ENCODE peak calls at places on chromosomes 11 and 22, in five cellular contexts. One of them, this sample, is unnamed.

GRCh38 chr11:118129475-118130196 is 23.0 kb downstream of the SCN4B start:
- DNase-seq in GM12878: no peak
- DNase-seq in K562: no peak
- DNase-seq in WTC11: no peak
- DNase-seq in HepG2: no peak
- DNase-seq in this sample: no peak

GRCh38 chr22:39661842-39662676 is 91.5 kb downstream of the CACNA1I start:
- DNase-seq in WTC11: peak
- DNase-seq in K562: peak
- DNase-seq in HepG2: no peak
- DNase-seq in GM12878: no peak
- DNase-seq in this sample: peak

GRCh38 chr11:33005175-33005574 is 10.5 kb upstream of the DEPDC7 start:
- DNase-seq in HepG2: no peak
- DNase-seq in K562: no peak
- DNase-seq in WTC11: no peak
- DNase-seq in GM12878: no peak
- DNase-seq in this sample: no peak

GRCh38 chr11:134034496-134035381 is 34.1 kb upstream of the JAM3 start:
- DNase-seq in K562: no peak
- DNase-seq in WTC11: no peak
- DNase-seq in HepG2: no peak
- DNase-seq in GM12878: no peak
- DNase-seq in this sample: no peak

GRCh38 chr11:91717169-91717568 is 507.4 kb upstream of the FAT3 start:
- DNase-seq in K562: no peak
- DNase-seq in WTC11: no peak
- DNase-seq in HepG2: no peak
- DNase-seq in GM12878: no peak
- DNase-seq in this sample: no peak

GRCh38 chr11:83921447-83922192 is 635.5 kb upstream of the CCDC90B start:
- DNase-seq in GM12878: no peak
- DNase-seq in WTC11: no peak
- DNase-seq in HepG2: no peak
- DNase-seq in K562: no peak
- DNase-seq in this sample: no peak

GRCh38 chr11:19595840-19596751 is 116.5 kb upstream of the NAV2 start:
- DNase-seq in GM12878: no peak
- DNase-seq in WTC11: no peak
- DNase-seq in K562: no peak
- DNase-seq in HepG2: no peak
- DNase-seq in this sample: no peak

GRCh38 chr11:67293090-67293489 is 4.0 kb downstream of the ANKRD13D start:
- DNase-seq in K562: no peak
- DNase-seq in GM12878: no peak
- DNase-seq in WTC11: no peak
- DNase-seq in HepG2: no peak
- DNase-seq in this sample: no peak

GRCh38 chr11:76830639-76831312 is 29.9 kb upstream of the ACER3 start:
- DNase-seq in HepG2: no peak
- DNase-seq in K562: no peak
- DNase-seq in GM12878: no peak
- DNase-seq in WTC11: no peak
- DNase-seq in this sample: no peak

GRCh38 chr22:19648419-19648929 is 65.8 kb upstream of the SEPTIN5 start:
- DNase-seq in GM12878: no peak
- DNase-seq in WTC11: no peak
- DNase-seq in K562: no peak
- DNase-seq in HepG2: no peak
- DNase-seq in this sample: no peak

GRCh38 chr11:19552684-19553083 is 160.0 kb upstream of the NAV2 start:
- DNase-seq in K562: no peak
- DNase-seq in GM12878: no peak
- DNase-seq in WTC11: no peak
- DNase-seq in HepG2: no peak
- DNase-seq in this sample: no peak

GRCh38 chr11:115317428-115318185 is 186.6 kb downstream of the CADM1 start:
- DNase-seq in GM12878: no peak
- DNase-seq in WTC11: no peak
- DNase-seq in K562: no peak
- DNase-seq in HepG2: no peak
- DNase-seq in this sample: no peak

GRCh38 chr22:23514317-23515038 is 65.6 kb downstream of the IGLL1 start:
- DNase-seq in K562: peak
- DNase-seq in GM12878: no peak
- DNase-seq in HepG2: no peak
- DNase-seq in WTC11: peak
- DNase-seq in this sample: no peak

DNA sequence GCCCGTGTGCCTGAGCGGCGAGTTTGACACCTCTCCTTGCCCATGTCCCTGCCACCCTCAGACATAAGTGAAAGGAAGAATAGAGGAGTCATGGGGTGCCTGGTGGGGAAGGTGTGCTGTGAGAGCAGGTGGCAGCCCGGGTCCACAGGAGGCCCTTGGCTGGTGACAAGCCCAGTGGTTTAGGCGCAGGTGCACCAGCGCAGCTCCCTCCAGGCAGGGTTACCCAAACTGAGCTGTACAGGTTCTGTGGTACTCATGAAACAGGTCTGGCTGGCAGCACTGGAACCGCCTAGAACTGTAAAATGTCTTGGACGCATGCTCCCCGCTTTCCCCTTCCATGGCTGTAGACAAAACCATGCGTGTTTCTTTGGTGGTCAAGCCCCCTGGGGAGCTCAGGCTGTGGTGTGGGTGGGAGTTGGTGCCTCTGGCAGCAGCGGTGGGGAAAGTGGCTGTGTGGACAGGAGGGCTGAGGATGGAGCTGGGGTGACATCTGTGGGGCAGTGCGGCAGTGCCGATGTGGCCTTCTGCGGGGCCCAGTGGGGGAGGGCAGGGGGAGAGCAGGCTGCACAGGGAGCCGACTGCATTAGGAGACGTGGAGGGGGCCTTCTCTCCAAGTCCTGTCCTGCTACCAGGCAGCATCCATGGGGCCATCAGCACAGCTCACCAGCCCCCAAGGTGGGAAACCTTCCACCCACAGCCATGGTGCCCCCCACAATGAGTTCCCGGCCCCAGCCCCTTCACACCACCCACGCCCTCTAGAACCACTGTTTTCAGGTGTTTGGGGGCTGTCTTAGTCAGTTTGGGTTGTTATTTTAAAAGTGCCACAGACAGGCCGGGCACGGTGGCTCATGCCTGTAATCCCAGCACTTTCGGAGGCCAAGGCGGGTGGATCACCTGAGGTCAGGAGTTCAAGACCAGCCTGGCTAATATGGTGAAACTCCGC is 5.6 kb upstream of the GTSE1 start:
- DNase-seq in GM12878: no peak
- DNase-seq in K562: no peak
- DNase-seq in HepG2: no peak
- DNase-seq in WTC11: no peak
- DNase-seq in this sample: no peak
- TF ChIP-seq ATF2 in GM12878: no peak
- TF ChIP-seq ATF2 in K562: no peak
- TF ChIP-seq ATF2 in HepG2: no peak
- TF ChIP-seq ATF2 in WTC11: no peak
- TF ChIP-seq ATF2 in this sample: no peak

GRCh38 chr11:73233211-73233610 is 15.1 kb downstream of the P2RY2 start:
- DNase-seq in HepG2: no peak
- DNase-seq in K562: no peak
- DNase-seq in WTC11: no peak
- DNase-seq in GM12878: no peak
- DNase-seq in this sample: no peak
- TF ChIP-seq ATF2 in HepG2: no peak
- TF ChIP-seq ATF2 in K562: no peak
- TF ChIP-seq ATF2 in WTC11: no peak
- TF ChIP-seq ATF2 in GM12878: no peak
- TF ChIP-seq ATF2 in this sample: no peak

GRCh38 chr22:46815896-46816721 is 53.7 kb downstream of the TBC1D22A start:
- DNase-seq in HepG2: peak
- DNase-seq in GM12878: no peak
- DNase-seq in WTC11: no peak
- DNase-seq in K562: peak
- DNase-seq in this sample: no peak
- TF ChIP-seq ATF2 in HepG2: no peak
- TF ChIP-seq ATF2 in GM12878: no peak
- TF ChIP-seq ATF2 in WTC11: no peak
- TF ChIP-seq ATF2 in K562: no peak
- TF ChIP-seq ATF2 in this sample: no peak

GRCh38 chr11:11973361-11973800 is 35.0 kb downstream of the DKK3 start:
- DNase-seq in WTC11: no peak
- DNase-seq in HepG2: no peak
- DNase-seq in K562: no peak
- DNase-seq in GM12878: no peak
- DNase-seq in this sample: peak
- TF ChIP-seq ATF2 in WTC11: no peak
- TF ChIP-seq ATF2 in HepG2: no peak
- TF ChIP-seq ATF2 in K562: no peak
- TF ChIP-seq ATF2 in GM12878: no peak
- TF ChIP-seq ATF2 in this sample: no peak

DNA sequence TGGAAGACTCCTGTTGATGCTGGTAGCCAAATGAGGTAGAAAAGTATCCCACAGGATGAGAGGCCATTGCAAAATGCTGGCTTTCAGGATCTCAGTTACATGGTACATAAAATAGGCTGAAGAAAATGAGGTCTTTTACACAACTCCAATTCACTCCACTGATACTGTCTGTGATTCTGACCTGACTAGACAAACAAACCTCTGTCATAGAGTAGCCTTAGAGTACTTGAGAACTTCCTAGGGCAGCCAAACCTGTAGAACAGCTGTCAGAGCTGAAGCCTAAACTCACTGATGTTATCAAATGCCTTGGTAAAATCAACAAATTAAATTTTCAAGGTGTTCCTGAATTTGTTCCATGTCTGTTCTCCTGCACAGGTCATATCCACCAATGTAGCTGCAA is 26.2 kb upstream of the POGLUT3 start:
- DNase-seq in K562: no peak
- DNase-seq in GM12878: no peak
- DNase-seq in WTC11: no peak
- DNase-seq in HepG2: no peak
- DNase-seq in this sample: no peak
- TF ChIP-seq ATF2 in K562: no peak
- TF ChIP-seq ATF2 in GM12878: no peak
- TF ChIP-seq ATF2 in WTC11: no peak
- TF ChIP-seq ATF2 in HepG2: no peak
- TF ChIP-seq ATF2 in this sample: no peak

DNA sequence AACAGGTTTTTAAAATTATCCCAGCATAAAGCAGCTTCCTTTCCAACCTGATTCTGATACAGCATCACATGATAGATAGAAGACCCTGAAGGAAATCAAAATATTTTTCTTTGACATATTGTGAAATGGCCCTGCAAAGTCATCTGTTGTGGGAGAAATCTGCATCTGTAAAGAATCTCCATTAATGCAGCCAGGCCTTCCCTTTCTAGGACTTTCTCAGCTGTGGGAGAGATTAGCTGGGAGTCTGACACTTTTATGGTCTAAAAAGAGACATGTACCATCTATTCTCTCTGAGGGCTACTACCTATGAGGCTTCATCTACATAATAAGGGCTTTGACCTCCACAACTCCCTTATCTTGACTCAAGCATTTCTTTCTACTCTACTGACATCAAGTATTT is 238.1 kb downstream of the SWAP70 start:
- DNase-seq in HepG2: no peak
- DNase-seq in K562: no peak
- DNase-seq in WTC11: no peak
- DNase-seq in GM12878: no peak
- DNase-seq in this sample: no peak
- TF ChIP-seq ATF2 in HepG2: no peak
- TF ChIP-seq ATF2 in K562: no peak
- TF ChIP-seq ATF2 in WTC11: no peak
- TF ChIP-seq ATF2 in GM12878: no peak
- TF ChIP-seq ATF2 in this sample: no peak

DNA sequence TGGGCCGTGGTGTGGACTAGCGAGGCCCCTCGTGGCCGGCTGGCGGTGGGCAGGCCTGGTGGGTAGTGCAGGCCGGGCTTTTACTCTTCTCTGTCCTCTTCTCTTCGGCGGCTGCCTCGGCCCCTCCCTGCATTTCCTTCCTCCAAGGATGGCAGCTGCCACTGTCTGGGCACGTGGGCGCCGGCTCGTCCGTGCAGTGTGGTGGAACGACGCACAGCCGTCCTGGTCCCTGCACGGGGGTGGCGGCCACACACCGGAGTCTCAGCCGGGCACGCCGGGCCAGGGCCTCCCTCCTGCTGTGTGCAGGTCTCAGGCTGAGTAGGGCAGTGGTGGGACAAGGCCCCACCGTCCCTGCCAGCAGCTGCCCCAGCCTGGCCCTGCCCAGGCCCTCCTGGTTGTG is 37.7 kb downstream of the MOB2 start:
- DNase-seq in K562: no peak
- DNase-seq in HepG2: no peak
- DNase-seq in GM12878: no peak
- DNase-seq in WTC11: no peak
- DNase-seq in this sample: no peak
- TF ChIP-seq ATF2 in K562: no peak
- TF ChIP-seq ATF2 in HepG2: no peak
- TF ChIP-seq ATF2 in GM12878: no peak
- TF ChIP-seq ATF2 in WTC11: no peak
- TF ChIP-seq ATF2 in this sample: no peak

DNA sequence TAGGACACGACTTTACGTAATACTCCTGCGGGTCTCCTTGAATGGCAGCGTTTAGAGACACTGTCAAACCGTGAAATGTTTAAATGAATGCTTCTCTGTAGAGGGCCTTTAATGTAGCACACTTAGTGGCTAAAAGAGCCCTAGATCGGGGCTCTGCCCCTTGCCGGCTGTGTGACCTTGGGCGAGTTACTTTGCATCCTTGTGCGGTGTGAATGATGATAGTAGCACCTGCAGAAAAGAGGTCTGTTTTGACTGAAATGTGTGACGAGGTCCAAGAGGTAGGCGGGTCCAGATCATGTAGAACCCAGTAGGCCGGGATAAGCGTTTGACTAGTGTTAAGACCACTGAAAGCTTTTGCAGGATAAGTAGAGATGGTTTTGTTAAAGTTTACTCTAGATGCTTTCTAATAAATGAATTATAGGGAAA is 866 bp downstream of the MED17 start:
- DNase-seq in K562: no peak
- DNase-seq in HepG2: no peak
- DNase-seq in WTC11: no peak
- DNase-seq in GM12878: no peak
- DNase-seq in this sample: no peak
- TF ChIP-seq ATF2 in K562: no peak
- TF ChIP-seq ATF2 in HepG2: no peak
- TF ChIP-seq ATF2 in WTC11: no peak
- TF ChIP-seq ATF2 in GM12878: no peak
- TF ChIP-seq ATF2 in this sample: no peak

GRCh38 chr11:111387318-111387863 is 8.3 kb upstream of the POU2AF1 start:
- DNase-seq in WTC11: no peak
- DNase-seq in K562: no peak
- DNase-seq in GM12878: no peak
- DNase-seq in HepG2: no peak
- DNase-seq in this sample: no peak
- TF ChIP-seq ATF2 in WTC11: no peak
- TF ChIP-seq ATF2 in K562: no peak
- TF ChIP-seq ATF2 in GM12878: no peak
- TF ChIP-seq ATF2 in HepG2: no peak
- TF ChIP-seq ATF2 in this sample: no peak